ENCODE peak calls at places on chromosomes 11 and 22, in five cellular contexts. V is HEK293T, W is mammary epithelial cell, Y is adrenal gland, C is naive B cell. D is an unnamed sample.

GRCh38 chr22:49150801-49151221 is 676.9 kb downstream of the BRD1 start:
- DNase-seq in W (no peak), C (no peak), Y (no peak), V (no peak), D (no peak)

GRCh38 chr11:89477175-89477574 is 14.0 kb downstream of the NOX4 start:
- DNase-seq in C (no peak), V (no peak), W (no peak), Y (no peak), D (no peak)

GRCh38 chr22:27318516-27318915 is 483.0 kb downstream of the MN1 start:
- DNase-seq in V (no peak), C (no peak), Y (no peak), W (no peak), D (no peak)

GRCh38 chr11:108859510-108859909 is 194.6 kb downstream of the DDX10 start:
- DNase-seq in C (no peak), W (peak), V (no peak), Y (no peak), D (no peak)

GRCh38 chr11:63811522-63811921 is 1.7 kb upstream of the SPINDOC start:
- DNase-seq in Y (no peak), C (no peak), V (no peak), W (no peak), D (no peak)

GRCh38 chr11:45145421-45146071 is 893 bp upstream of the PRDM11 start:
- DNase-seq in Y (peak), V (no peak), C (no peak), W (no peak), D (peak)

GRCh38 chr11:7170431-7170830 is 81.3 kb upstream of the SYT9 start:
- DNase-seq in V (no peak), C (no peak), Y (no peak), W (no peak), D (no peak)

GRCh38 chr11:83970061-83970671 is 684.0 kb upstream of the CCDC90B start:
- DNase-seq in C (no peak), V (no peak), W (no peak), Y (no peak), D (no peak)

GRCh38 chr11:86559311-86559945 is 113.0 kb downstream of the ME3 start:
- DNase-seq in Y (peak), V (no peak), W (peak), C (no peak), D (peak)

GRCh38 chr11:42620796-42621195 is 691.0 kb upstream of the API5 start:
- DNase-seq in C (no peak), Y (no peak), W (peak), V (no peak), D (no peak)

GRCh38 chr11:106306942-106307341 is 229.5 kb downstream of the AASDHPPT start:
- DNase-seq in Y (no peak), C (no peak), W (no peak), V (no peak), D (peak)

GRCh38 chr11:66467756-66468155 is 1.1 kb downstream of the PELI3 start:
- DNase-seq in Y (no peak), C (no peak), V (no peak), W (no peak), D (peak)

GRCh38 chr22:46280999-46281623 is 13.3 kb downstream of the TTC38 start:
- DNase-seq in C (no peak), W (no peak), V (no peak), Y (no peak), D (no peak)

GRCh38 chr22:37283393-37283937 is 1.2 kb downstream of the CYTH4 start:
- DNase-seq in C (no peak), Y (no peak), V (no peak), W (no peak), D (no peak)

GRCh38 chr11:70364745-70365535 is 33.4 kb upstream of the CTTN start:
- DNase-seq in Y (no peak), V (no peak), C (no peak), W (no peak), D (no peak)

GRCh38 chr22:34462795-34463194 is 542.5 kb upstream of the LARGE1 start:
- DNase-seq in C (no peak), W (no peak), V (no peak), Y (no peak), D (no peak)

GRCh38 chr11:88402784-88403183 is 65.2 kb upstream of the CTSC start:
- DNase-seq in W (no peak), C (no peak), Y (no peak), V (no peak), D (no peak)

GRCh38 chr22:48153726-48154125 is 1391.3 kb downstream of the TBC1D22A start:
- DNase-seq in C (no peak), V (no peak), W (no peak), Y (no peak), D (no peak)

GRCh38 chr22:38461414-38462081 is 6.3 kb upstream of the KDELR3 start:
- DNase-seq in V (peak), W (peak), C (no peak), Y (peak), D (peak)

GRCh38 chr11:42237701-42238235 is 778.3 kb upstream of the LRRC4C start:
- DNase-seq in Y (no peak), V (no peak), W (peak), C (no peak), D (no peak)

GRCh38 chr11:46120361-46120710 is 918 bp downstream of the PHF21A start:
- DNase-seq in C (peak), Y (peak), W (no peak), V (no peak), D (no peak)

GRCh38 chr11:35418847-35419712 is at the start of gene SLC1A2:
- DNase-seq in W (no peak), C (no peak), V (peak), Y (no peak), D (no peak)

GRCh38 chr11:111723595-111723994 is 42.6 kb downstream of the PPP2R1B start:
- DNase-seq in V (no peak), C (no peak), Y (no peak), W (no peak), D (no peak)

D was measured in testis.